ENCODE peak calls at places on chromosomes 4 and X, in seven cellular contexts. One of them, this sample, is unnamed.

GRCh38 chr4:106773106-106773905 is 262.8 kb downstream of the DKK2 start:
- DNase-seq in activated T-cell treated with anti-CD3 and anti-CD28 coated beads, Interleukin-2, amount 50 U/mL, for 48 hours: no peak
- DNase-seq in AG09319: peak
- DNase-seq in activated CD8-positive, alpha-beta memory T cell treated with anti-CD3 and anti-CD28 coated beads for 48 hours: no peak
- DNase-seq in tibial nerve: no peak
- DNase-seq in activated CD4-positive, alpha-beta T cell treated with anti-CD3 and anti-CD28 coated beads, Interleukin-2, amount 50 U/mL, for 24 hours: no peak
- DNase-seq in germinal center: no peak
- DNase-seq in this sample: peak

GRCh38 chr4:183596056-183596757 is 62.8 kb downstream of the RWDD4 start:
- DNase-seq in AG09319: no peak
- DNase-seq in tibial nerve: no peak
- DNase-seq in activated CD8-positive, alpha-beta memory T cell treated with anti-CD3 and anti-CD28 coated beads for 48 hours: no peak
- DNase-seq in activated T-cell treated with anti-CD3 and anti-CD28 coated beads, Interleukin-2, amount 50 U/mL, for 48 hours: no peak
- DNase-seq in germinal center: no peak
- DNase-seq in activated CD4-positive, alpha-beta T cell treated with anti-CD3 and anti-CD28 coated beads, Interleukin-2, amount 50 U/mL, for 24 hours: no peak
- DNase-seq in this sample: no peak

GRCh38 chrX:1475881-1476280 is 23.2 kb upstream of the ASMTL start:
- DNase-seq in activated T-cell treated with anti-CD3 and anti-CD28 coated beads, Interleukin-2, amount 50 U/mL, for 48 hours: peak
- DNase-seq in activated CD8-positive, alpha-beta memory T cell treated with anti-CD3 and anti-CD28 coated beads for 48 hours: no peak
- DNase-seq in activated CD4-positive, alpha-beta T cell treated with anti-CD3 and anti-CD28 coated beads, Interleukin-2, amount 50 U/mL, for 24 hours: no peak
- DNase-seq in tibial nerve: no peak
- DNase-seq in germinal center: no peak
- DNase-seq in AG09319: no peak
- DNase-seq in this sample: no peak

GRCh38 chrX:108224727-108225455 is 133.3 kb downstream of the ATG4A start:
- DNase-seq in germinal center: peak
- DNase-seq in activated CD8-positive, alpha-beta memory T cell treated with anti-CD3 and anti-CD28 coated beads for 48 hours: no peak
- DNase-seq in activated CD4-positive, alpha-beta T cell treated with anti-CD3 and anti-CD28 coated beads, Interleukin-2, amount 50 U/mL, for 24 hours: no peak
- DNase-seq in activated T-cell treated with anti-CD3 and anti-CD28 coated beads, Interleukin-2, amount 50 U/mL, for 48 hours: no peak
- DNase-seq in AG09319: no peak
- DNase-seq in tibial nerve: no peak
- DNase-seq in this sample: peak

GRCh38 chr4:77449996-77450395 is 155.6 kb upstream of the CXCL13 start:
- DNase-seq in tibial nerve: no peak
- DNase-seq in germinal center: no peak
- DNase-seq in activated CD8-positive, alpha-beta memory T cell treated with anti-CD3 and anti-CD28 coated beads for 48 hours: no peak
- DNase-seq in activated T-cell treated with anti-CD3 and anti-CD28 coated beads, Interleukin-2, amount 50 U/mL, for 48 hours: no peak
- DNase-seq in AG09319: no peak
- DNase-seq in activated CD4-positive, alpha-beta T cell treated with anti-CD3 and anti-CD28 coated beads, Interleukin-2, amount 50 U/mL, for 24 hours: no peak
- DNase-seq in this sample: no peak

GRCh38 chr4:47668810-47669408 is 169.0 kb downstream of the CORIN start:
- DNase-seq in activated T-cell treated with anti-CD3 and anti-CD28 coated beads, Interleukin-2, amount 50 U/mL, for 48 hours: no peak
- DNase-seq in germinal center: peak
- DNase-seq in tibial nerve: peak
- DNase-seq in activated CD8-positive, alpha-beta memory T cell treated with anti-CD3 and anti-CD28 coated beads for 48 hours: no peak
- DNase-seq in activated CD4-positive, alpha-beta T cell treated with anti-CD3 and anti-CD28 coated beads, Interleukin-2, amount 50 U/mL, for 24 hours: no peak
- DNase-seq in AG09319: peak
- DNase-seq in this sample: peak

GRCh38 chr4:45578874-45579273 is 545.0 kb downstream of the GABRG1 start:
- DNase-seq in tibial nerve: no peak
- DNase-seq in AG09319: no peak
- DNase-seq in activated CD8-positive, alpha-beta memory T cell treated with anti-CD3 and anti-CD28 coated beads for 48 hours: no peak
- DNase-seq in activated T-cell treated with anti-CD3 and anti-CD28 coated beads, Interleukin-2, amount 50 U/mL, for 48 hours: no peak
- DNase-seq in activated CD4-positive, alpha-beta T cell treated with anti-CD3 and anti-CD28 coated beads, Interleukin-2, amount 50 U/mL, for 24 hours: no peak
- DNase-seq in germinal center: no peak
- DNase-seq in this sample: no peak

GRCh38 chr4:95165926-95166524 is 382.7 kb downstream of the UNC5C start:
- DNase-seq in activated T-cell treated with anti-CD3 and anti-CD28 coated beads, Interleukin-2, amount 50 U/mL, for 48 hours: no peak
- DNase-seq in activated CD8-positive, alpha-beta memory T cell treated with anti-CD3 and anti-CD28 coated beads for 48 hours: no peak
- DNase-seq in activated CD4-positive, alpha-beta T cell treated with anti-CD3 and anti-CD28 coated beads, Interleukin-2, amount 50 U/mL, for 24 hours: no peak
- DNase-seq in AG09319: peak
- DNase-seq in germinal center: peak
- DNase-seq in tibial nerve: peak
- DNase-seq in this sample: peak

GRCh38 chr4:78477276-78477675 is 74.3 kb upstream of the ANXA3 start:
- DNase-seq in activated CD8-positive, alpha-beta memory T cell treated with anti-CD3 and anti-CD28 coated beads for 48 hours: no peak
- DNase-seq in activated CD4-positive, alpha-beta T cell treated with anti-CD3 and anti-CD28 coated beads, Interleukin-2, amount 50 U/mL, for 24 hours: no peak
- DNase-seq in AG09319: no peak
- DNase-seq in germinal center: no peak
- DNase-seq in activated T-cell treated with anti-CD3 and anti-CD28 coated beads, Interleukin-2, amount 50 U/mL, for 48 hours: no peak
- DNase-seq in tibial nerve: no peak
- DNase-seq in this sample: peak

GRCh38 chrX:56728321-56728720 is 722 bp upstream of the NBDY start:
- DNase-seq in AG09319: no peak
- DNase-seq in tibial nerve: no peak
- DNase-seq in activated CD4-positive, alpha-beta T cell treated with anti-CD3 and anti-CD28 coated beads, Interleukin-2, amount 50 U/mL, for 24 hours: no peak
- DNase-seq in activated CD8-positive, alpha-beta memory T cell treated with anti-CD3 and anti-CD28 coated beads for 48 hours: no peak
- DNase-seq in germinal center: no peak
- DNase-seq in activated T-cell treated with anti-CD3 and anti-CD28 coated beads, Interleukin-2, amount 50 U/mL, for 48 hours: no peak
- DNase-seq in this sample: peak

GRCh38 chrX:1102786-1103185 is 109.7 kb downstream of the CRLF2 start:
- DNase-seq in activated CD8-positive, alpha-beta memory T cell treated with anti-CD3 and anti-CD28 coated beads for 48 hours: no peak
- DNase-seq in AG09319: no peak
- DNase-seq in germinal center: no peak
- DNase-seq in activated T-cell treated with anti-CD3 and anti-CD28 coated beads, Interleukin-2, amount 50 U/mL, for 48 hours: no peak
- DNase-seq in activated CD4-positive, alpha-beta T cell treated with anti-CD3 and anti-CD28 coated beads, Interleukin-2, amount 50 U/mL, for 24 hours: no peak
- DNase-seq in tibial nerve: no peak
- DNase-seq in this sample: no peak

GRCh38 chrX:5870238-5870637 is 358.4 kb downstream of the NLGN4X start:
- DNase-seq in activated CD8-positive, alpha-beta memory T cell treated with anti-CD3 and anti-CD28 coated beads for 48 hours: no peak
- DNase-seq in tibial nerve: no peak
- DNase-seq in AG09319: no peak
- DNase-seq in activated T-cell treated with anti-CD3 and anti-CD28 coated beads, Interleukin-2, amount 50 U/mL, for 48 hours: no peak
- DNase-seq in activated CD4-positive, alpha-beta T cell treated with anti-CD3 and anti-CD28 coated beads, Interleukin-2, amount 50 U/mL, for 24 hours: no peak
- DNase-seq in germinal center: no peak
- DNase-seq in this sample: no peak

GRCh38 chrX:113634565-113634964 is 793.9 kb upstream of the AMOT start:
- DNase-seq in activated CD8-positive, alpha-beta memory T cell treated with anti-CD3 and anti-CD28 coated beads for 48 hours: no peak
- DNase-seq in AG09319: no peak
- DNase-seq in germinal center: no peak
- DNase-seq in activated CD4-positive, alpha-beta T cell treated with anti-CD3 and anti-CD28 coated beads, Interleukin-2, amount 50 U/mL, for 24 hours: no peak
- DNase-seq in tibial nerve: no peak
- DNase-seq in activated T-cell treated with anti-CD3 and anti-CD28 coated beads, Interleukin-2, amount 50 U/mL, for 48 hours: no peak
- DNase-seq in this sample: no peak

GRCh38 chr4:113435893-113436292 is 325.6 kb downstream of the CAMK2D start:
- DNase-seq in tibial nerve: peak
- DNase-seq in activated CD8-positive, alpha-beta memory T cell treated with anti-CD3 and anti-CD28 coated beads for 48 hours: no peak
- DNase-seq in AG09319: peak
- DNase-seq in activated T-cell treated with anti-CD3 and anti-CD28 coated beads, Interleukin-2, amount 50 U/mL, for 48 hours: no peak
- DNase-seq in germinal center: no peak
- DNase-seq in activated CD4-positive, alpha-beta T cell treated with anti-CD3 and anti-CD28 coated beads, Interleukin-2, amount 50 U/mL, for 24 hours: no peak
- DNase-seq in this sample: peak

GRCh38 chrX:141668371-141668770 is 30.2 kb downstream of the SPANXD start:
- DNase-seq in AG09319: no peak
- DNase-seq in activated T-cell treated with anti-CD3 and anti-CD28 coated beads, Interleukin-2, amount 50 U/mL, for 48 hours: no peak
- DNase-seq in activated CD4-positive, alpha-beta T cell treated with anti-CD3 and anti-CD28 coated beads, Interleukin-2, amount 50 U/mL, for 24 hours: no peak
- DNase-seq in tibial nerve: no peak
- DNase-seq in germinal center: no peak
- DNase-seq in activated CD8-positive, alpha-beta memory T cell treated with anti-CD3 and anti-CD28 coated beads for 48 hours: no peak
- DNase-seq in this sample: no peak

GRCh38 chrX:19350831-19351447 is 7.2 kb downstream of the PDHA1 start:
- DNase-seq in activated CD8-positive, alpha-beta memory T cell treated with anti-CD3 and anti-CD28 coated beads for 48 hours: no peak
- DNase-seq in germinal center: peak
- DNase-seq in tibial nerve: no peak
- DNase-seq in AG09319: no peak
- DNase-seq in activated T-cell treated with anti-CD3 and anti-CD28 coated beads, Interleukin-2, amount 50 U/mL, for 48 hours: no peak
- DNase-seq in activated CD4-positive, alpha-beta T cell treated with anti-CD3 and anti-CD28 coated beads, Interleukin-2, amount 50 U/mL, for 24 hours: no peak
- DNase-seq in this sample: no peak

GRCh38 chrX:24594531-24594930 is 52.6 kb downstream of the PCYT1B start:
- DNase-seq in activated T-cell treated with anti-CD3 and anti-CD28 coated beads, Interleukin-2, amount 50 U/mL, for 48 hours: no peak
- DNase-seq in activated CD4-positive, alpha-beta T cell treated with anti-CD3 and anti-CD28 coated beads, Interleukin-2, amount 50 U/mL, for 24 hours: no peak
- DNase-seq in germinal center: no peak
- DNase-seq in activated CD8-positive, alpha-beta memory T cell treated with anti-CD3 and anti-CD28 coated beads for 48 hours: no peak
- DNase-seq in AG09319: no peak
- DNase-seq in tibial nerve: no peak
- DNase-seq in this sample: no peak

GRCh38 chrX:101759000-101759399 is 99.3 kb upstream of the ARMCX2 start:
- DNase-seq in germinal center: peak
- DNase-seq in tibial nerve: peak
- DNase-seq in activated T-cell treated with anti-CD3 and anti-CD28 coated beads, Interleukin-2, amount 50 U/mL, for 48 hours: peak
- DNase-seq in activated CD8-positive, alpha-beta memory T cell treated with anti-CD3 and anti-CD28 coated beads for 48 hours: no peak
- DNase-seq in AG09319: peak
- DNase-seq in activated CD4-positive, alpha-beta T cell treated with anti-CD3 and anti-CD28 coated beads, Interleukin-2, amount 50 U/mL, for 24 hours: no peak
- DNase-seq in this sample: peak

GRCh38 chr4:40316333-40316781 is 18.8 kb upstream of the CHRNA9 start:
- DNase-seq in activated T-cell treated with anti-CD3 and anti-CD28 coated beads, Interleukin-2, amount 50 U/mL, for 48 hours: peak
- DNase-seq in AG09319: peak
- DNase-seq in activated CD4-positive, alpha-beta T cell treated with anti-CD3 and anti-CD28 coated beads, Interleukin-2, amount 50 U/mL, for 24 hours: no peak
- DNase-seq in germinal center: no peak
- DNase-seq in tibial nerve: no peak
- DNase-seq in activated CD8-positive, alpha-beta memory T cell treated with anti-CD3 and anti-CD28 coated beads for 48 hours: no peak
- DNase-seq in this sample: peak

GRCh38 chr4:121656269-121656641 is 40.5 kb downstream of the ANXA5 start:
- DNase-seq in AG09319: peak
- DNase-seq in germinal center: no peak
- DNase-seq in activated CD8-positive, alpha-beta memory T cell treated with anti-CD3 and anti-CD28 coated beads for 48 hours: no peak
- DNase-seq in activated T-cell treated with anti-CD3 and anti-CD28 coated beads, Interleukin-2, amount 50 U/mL, for 48 hours: peak
- DNase-seq in activated CD4-positive, alpha-beta T cell treated with anti-CD3 and anti-CD28 coated beads, Interleukin-2, amount 50 U/mL, for 24 hours: no peak
- DNase-seq in tibial nerve: peak
- DNase-seq in this sample: peak

GRCh38 chr4:178665916-178666315 is 1223.7 kb upstream of the AGA start:
- DNase-seq in activated CD8-positive, alpha-beta memory T cell treated with anti-CD3 and anti-CD28 coated beads for 48 hours: no peak
- DNase-seq in tibial nerve: no peak
- DNase-seq in activated CD4-positive, alpha-beta T cell treated with anti-CD3 and anti-CD28 coated beads, Interleukin-2, amount 50 U/mL, for 24 hours: no peak
- DNase-seq in germinal center: no peak
- DNase-seq in activated T-cell treated with anti-CD3 and anti-CD28 coated beads, Interleukin-2, amount 50 U/mL, for 48 hours: no peak
- DNase-seq in AG09319: no peak
- DNase-seq in this sample: no peak

GRCh38 chr4:972651-973424 is 531 bp downstream of the DGKQ start:
- DNase-seq in activated CD8-positive, alpha-beta memory T cell treated with anti-CD3 and anti-CD28 coated beads for 48 hours: peak
- DNase-seq in germinal center: peak
- DNase-seq in activated CD4-positive, alpha-beta T cell treated with anti-CD3 and anti-CD28 coated beads, Interleukin-2, amount 50 U/mL, for 24 hours: peak
- DNase-seq in activated T-cell treated with anti-CD3 and anti-CD28 coated beads, Interleukin-2, amount 50 U/mL, for 48 hours: peak
- DNase-seq in tibial nerve: no peak
- DNase-seq in AG09319: no peak
- DNase-seq in this sample: peak

This sample was measured in EL.